ENCODE peak calls at places on chromosome 13, in ten cellular contexts. M, J, O, T, D, B, Z, C, U and W are unnamed samples.

GRCh38 chr13:94073006-94073744 is 406.3 kb downstream of the DCT start:
- DNase-seq in D (peak), J (peak), C (no peak), M (no peak), B (no peak), O (no peak), Z (no peak), U (peak), T (no peak), W (no peak)

GRCh38 chr13:40143559-40143958 is 488.1 kb downstream of the COG6 start:
- DNase-seq in Z (no peak), T (no peak), D (no peak), B (no peak), J (no peak), M (no peak), U (no peak), C (no peak), O (no peak), W (no peak)

GRCh38 chr13:90416519-90416918 is 931.0 kb upstream of the MIR17HG start:
- DNase-seq in D (no peak), T (no peak), Z (no peak), U (no peak), C (no peak), O (no peak), M (no peak), J (peak), B (no peak), W (no peak)

GRCh38 chr13:46297338-46297737 is 85.6 kb downstream of the LRRC63 start:
- DNase-seq in U (no peak), Z (no peak), B (no peak), T (no peak), O (no peak), D (no peak), J (peak), M (no peak), C (no peak), W (no peak)

GRCh38 chr13:110125157-110125556 is 181.8 kb downstream of the COL4A1 start:
- DNase-seq in M (no peak), B (no peak), O (no peak), Z (no peak), T (no peak), C (no peak), J (no peak), U (no peak), D (no peak), W (no peak)

GRCh38 chr13:30257433-30258099 is 49.8 kb downstream of the KATNAL1 start:
- DNase-seq in J (peak), O (no peak), D (peak), U (no peak), M (no peak), C (no peak), B (no peak), T (no peak), Z (no peak), W (no peak)

GRCh38 chr13:26679945-26680516 is 80.6 kb downstream of the GPR12 start:
- DNase-seq in O (no peak), B (no peak), U (peak), T (no peak), D (peak), M (no peak), C (no peak), Z (peak), J (peak), W (no peak)

GRCh38 chr13:61146571-61146970 is 269.1 kb downstream of the PCDH20 start:
- DNase-seq in O (no peak), Z (no peak), T (no peak), U (no peak), M (no peak), J (no peak), B (no peak), D (no peak), C (no peak), W (no peak)

GRCh38 chr13:28531195-28531955 is 36.4 kb upstream of the FLT1 start:
- DNase-seq in B (no peak), T (no peak), O (no peak), U (peak), C (no peak), J (peak), D (peak), Z (no peak), M (no peak), W (no peak)

GRCh38 chr13:24187185-24187584 is 26.7 kb downstream of the SPATA13 start:
- DNase-seq in T (no peak), O (no peak), B (no peak), Z (no peak), U (no peak), C (no peak), J (peak), M (no peak), D (no peak), W (no peak)

GRCh38 chr13:67736646-67737420 is 506.7 kb upstream of the PCDH9 start:
- DNase-seq in B (no peak), C (no peak), Z (no peak), J (peak), T (no peak), U (no peak), M (no peak), D (peak), O (no peak), W (no peak)

GRCh38 chr13:36421447-36421846 is 10.8 kb upstream of the CCNA1 start:
- DNase-seq in Z (no peak), J (peak), B (no peak), O (no peak), T (no peak), U (no peak), D (no peak), M (no peak), C (no peak), W (no peak)

GRCh38 chr13:98509271-98510155 is 67.4 kb downstream of the STK24 start:
- DNase-seq in D (no peak), M (no peak), T (peak), Z (no peak), U (peak), J (peak), C (no peak), B (peak), O (no peak), W (peak)

GRCh38 chr13:99973786-99974185 is 2.2 kb upstream of the ZIC5 start:
- DNase-seq in Z (no peak), D (no peak), T (no peak), U (no peak), J (no peak), B (no peak), O (no peak), M (no peak), C (no peak), W (no peak)

GRCh38 chr13:27008733-27009132 is 162.9 kb downstream of the USP12 start:
- DNase-seq in D (no peak), T (no peak), Z (no peak), O (no peak), M (no peak), U (no peak), B (no peak), J (no peak), C (no peak), W (no peak)

GRCh38 chr13:44084146-44084545 is 204.4 kb downstream of the LACC1 start:
- DNase-seq in C (no peak), U (no peak), O (no peak), D (no peak), J (no peak), Z (no peak), T (no peak), B (no peak), M (no peak), W (no peak)

GRCh38 chr13:30153871-30154426 is 153.4 kb downstream of the KATNAL1 start:
- DNase-seq in O (no peak), M (no peak), B (no peak), D (peak), J (peak), U (no peak), Z (peak), T (no peak), C (no peak), W (no peak)

GRCh38 chr13:100106005-100106404 is 17.1 kb downstream of the PCCA start:
- DNase-seq in U (no peak), M (no peak), J (peak), Z (no peak), C (no peak), B (no peak), T (no peak), D (no peak), O (no peak), W (no peak)

GRCh38 chr13:108681986-108682562 is 52.7 kb downstream of the MYO16 start:
- DNase-seq in Z (no peak), B (no peak), T (no peak), J (peak), M (no peak), O (no peak), U (no peak), D (no peak), C (no peak), W (no peak)

GRCh38 chr13:39961036-39961435 is 305.6 kb downstream of the COG6 start:
- DNase-seq in U (no peak), C (no peak), M (no peak), J (peak), T (no peak), O (no peak), B (no peak), D (no peak), Z (no peak), W (no peak)

GRCh38 chr13:109288151-109288709 is 498.2 kb downstream of the IRS2 start:
- DNase-seq in D (no peak), O (no peak), U (no peak), J (peak), Z (no peak), M (no peak), C (no peak), B (no peak), T (no peak), W (no peak)

GRCh38 chr13:113668491-113668971 is 1.5 kb downstream of the GRK1 start:
- DNase-seq in J (no peak), T (no peak), M (no peak), U (no peak), B (no peak), D (no peak), O (no peak), Z (no peak), C (no peak), W (no peak)